ENCODE peak calls at places on chromosomes 12 and 14, in four cellular contexts. J is stimulated activated CD4-positive, alpha-beta T cell treated with anti-CD3 and anti-CD28 coated beads, Interleukin-1b, Interleukin-23, amount 100 ng/mL, for 24 hours; K is NCI-H1105 treated with DMSO at 0.1 percent for 48 hours; M is GM12891. B is an unnamed sample.

GRCh38 chr12:12872139-12872933 is 19.0 kb upstream of the GPRC5A start:
- DNase-seq in J (no peak), M (no peak), K (no peak), B (peak)

GRCh38 chr12:89673603-89674002 is 35.0 kb downstream of the ATP2B1 start:
- DNase-seq in J (no peak), K (no peak), M (no peak), B (no peak)

GRCh38 chr12:56104815-56105476 is 587 bp downstream of the PA2G4 start:
- DNase-seq in J (no peak), K (no peak), M (no peak), B (no peak)

GRCh38 chr14:54625158-54625557 is 58.2 kb downstream of the SAMD4A start:
- DNase-seq in M (no peak), J (no peak), K (no peak), B (no peak)

GRCh38 chr14:95870772-95871171 is 5.9 kb upstream of the TUNAR start:
- DNase-seq in K (no peak), M (no peak), J (no peak), B (no peak)

GRCh38 chr14:38278035-38278434 is 22.1 kb upstream of the CLEC14A start:
- DNase-seq in K (peak), M (no peak), J (no peak), B (no peak)

GRCh38 chr12:32139064-32139421 is 32.4 kb downstream of the BICD1 start:
- DNase-seq in M (peak), J (no peak), K (no peak), B (no peak)

GRCh38 chr12:4353785-4354208 is 25.7 kb downstream of the FGF23 start:
- DNase-seq in J (no peak), K (peak), M (no peak), B (no peak)

GRCh38 chr14:82999802-83000201 is 1466.1 kb upstream of the SEL1L start:
- DNase-seq in M (no peak), K (peak), J (no peak), B (peak)

GRCh38 chr12:123931686-123932321 is 40.8 kb downstream of the CCDC92 start:
- DNase-seq in J (no peak), K (no peak), M (no peak), B (no peak)

GRCh38 chr12:77152623-77153193 is 87.3 kb upstream of the E2F7 start:
- DNase-seq in J (no peak), M (no peak), K (peak), B (no peak)

GRCh38 chr14:23057757-23058653 is 685 bp upstream of the CDH24 start:
- DNase-seq in M (peak), K (no peak), J (peak), B (no peak)

B was measured in SW 1271.